ENCODE peak calls at places on chromosome 18, in five cellular contexts. G, H, S, M and J are unnamed samples.

GRCh38 chr18:48303883-48304282 is 105.3 kb downstream of the ZBTB7C start:
- DNase-seq in G (no peak), H (no peak), S (no peak), M (no peak), J (no peak)

GRCh38 chr18:42414756-42415454 is 459.9 kb downstream of the PIK3C3 start:
- DNase-seq in G (peak; percentile 23), H (peak; percentile 17), S (peak; percentile 35), M (no peak), J (no peak)

GRCh38 chr18:24991661-24992060 is 360.3 kb downstream of the ZNF521 start:
- DNase-seq in G (no peak), H (peak; percentile 31), S (no peak), M (no peak), J (no peak)

GRCh38 chr18:49322770-49323490 is 137.5 kb downstream of the DYM start:
- DNase-seq in G (no peak), H (no peak), S (no peak), M (no peak), J (no peak)

GRCh38 chr18:75544051-75544481 is 116.6 kb upstream of the SMIM21 start:
- DNase-seq in G (no peak), H (no peak), S (no peak), M (no peak), J (no peak)

GRCh38 chr18:10705786-10706185 is 180.0 kb downstream of the NAPG start:
- DNase-seq in G (no peak), H (no peak), S (no peak), M (no peak), J (no peak)

GRCh38 chr18:58581265-58581664 is 47.6 kb downstream of the ALPK2 start:
- DNase-seq in G (peak; percentile 82), H (peak; percentile 94), S (no peak), M (no peak), J (no peak)

GRCh38 chr18:3596324-3597158 is 146.6 kb downstream of the TGIF1 start:
- DNase-seq in G (no peak), H (no peak), S (no peak), M (peak; percentile 92), J (peak; percentile 76)

GRCh38 chr18:21896732-21897336 is 156.2 kb downstream of the MIB1 start:
- DNase-seq in G (peak; percentile 1), H (no peak), S (no peak), M (no peak), J (no peak)

GRCh38 chr18:5710235-5710634 is 166.4 kb upstream of the EPB41L3 start:
- DNase-seq in G (no peak), H (no peak), S (no peak), M (no peak), J (no peak)

GRCh38 chr18:46148810-46149209 is 44.6 kb downstream of the HAUS1 start:
- DNase-seq in G (no peak), H (peak; percentile 64), S (no peak), M (peak; percentile 61), J (peak; percentile 46)

GRCh38 chr18:28584726-28585125 is 407.8 kb upstream of the CDH2 start:
- DNase-seq in G (peak; percentile 25), H (peak; percentile 82), S (no peak), M (no peak), J (no peak)

GRCh38 chr18:57437782-57438668 is 2.9 kb downstream of the ONECUT2 start:
- DNase-seq in G (no peak), H (peak; percentile 35), S (no peak), M (no peak), J (peak; percentile 70)

GRCh38 chr18:12403601-12404506 is 3.9 kb upstream of the PRELID3A start:
- DNase-seq in G (peak; percentile 85), H (peak; percentile 84), S (no peak), M (peak; percentile 88), J (no peak)

GRCh38 chr18:50836521-50836957 is 16.7 kb upstream of the MRO start:
- DNase-seq in G (peak; percentile 88), H (peak; percentile 69), S (no peak), M (no peak), J (peak; percentile 27)

GRCh38 chr18:56097561-56098095 is 509.6 kb upstream of the TCF4 start:
- DNase-seq in G (no peak), H (no peak), S (no peak), M (no peak), J (no peak)

GRCh38 chr18:49041677-49042570 is 91.2 kb upstream of the SMAD7 start:
- DNase-seq in G (peak; percentile 44), H (peak; percentile 62), S (no peak), M (peak; percentile 3), J (no peak)

GRCh38 chr18:67938691-67939090 is 422.2 kb upstream of the DSEL start:
- DNase-seq in G (no peak), H (peak; percentile 75), S (no peak), M (no peak), J (no peak)

GRCh38 chr18:63025251-63025710 is 294.3 kb downstream of the BCL2 start:
- DNase-seq in G (peak; percentile 8), H (no peak), S (no peak), M (no peak), J (no peak)

GRCh38 chr18:60568211-60568610 is 195.6 kb upstream of the MC4R start:
- DNase-seq in G (no peak), H (no peak), S (no peak), M (no peak), J (no peak)

GRCh38 chr18:38369772-38370690 is 804.4 kb upstream of the CELF4 start:
- DNase-seq in G (peak; percentile 43), H (no peak), S (no peak), M (no peak), J (no peak)

GRCh38 chr18:8771930-8772329 is 66.6 kb downstream of the MTCL1 start:
- DNase-seq in G (no peak), H (peak; percentile 75), S (no peak), M (no peak), J (no peak)

GRCh38 chr18:13831864-13832508 is 8.0 kb downstream of the MC5R start:
- DNase-seq in G (no peak), H (no peak), S (no peak), M (peak; percentile 40), J (no peak)

GRCh38 chr18:7950380-7951143 is 383.4 kb downstream of the PTPRM start:
- DNase-seq in G (peak; percentile 90), H (peak; percentile 22), S (no peak), M (peak; percentile 81), J (no peak)

GRCh38 chr18:24369420-24369819 is 28.2 kb downstream of the OSBPL1A start:
- DNase-seq in G (no peak), H (peak; percentile 83), S (no peak), M (no peak), J (no peak)

GRCh38 chr18:76223403-76223802 is 271.6 kb downstream of the ZNF516 start:
- DNase-seq in G (no peak), H (no peak), S (no peak), M (no peak), J (no peak)

GRCh38 chr18:21915546-21915945 is 175.0 kb downstream of the MIB1 start:
- DNase-seq in G (no peak), H (no peak), S (no peak), M (no peak), J (no peak)

GRCh38 chr18:63505566-63506335 is 29.0 kb downstream of the SERPINB5 start:
- DNase-seq in G (no peak), H (peak; percentile 11), S (no peak), M (no peak), J (no peak)

GRCh38 chr18:43158381-43158780 is 42.9 kb upstream of the RIT2 start:
- DNase-seq in G (no peak), H (no peak), S (no peak), M (no peak), J (no peak)